ENCODE peak calls at places on chromosome 14, in eight cellular contexts. W is heart right ventricle; N is HS-27A; V is cerebellar cortex; R is endothelial cell; O is stimulated activated CD4-positive, alpha-beta T cell treated with anti-CD3 and anti-CD28 coated beads, TNF-alpha, amount 100 ng/mL, for 1 hour; E is Caki2; I is LoVo. S is an unnamed sample.

GRCh38 chr14:69619007-69619406 is 7.6 kb downstream of the SUSD6 start:
- DNase-seq in W (no peak), N (no peak), V (no peak), R (no peak), O (no peak), E (no peak), I (no peak), S (no peak)

GRCh38 chr14:106586098-106586704 is 1059.8 kb downstream of the TMEM121 start:
- DNase-seq in W (no peak), N (no peak), V (peak), R (no peak), O (peak), E (no peak), I (peak), S (no peak)

GRCh38 chr14:61139006-61139599 is 142.0 kb downstream of the TMEM30B start:
- DNase-seq in W (no peak), N (no peak), V (no peak), R (no peak), O (no peak), E (no peak), I (no peak), S (no peak)

GRCh38 chr14:69049675-69050074 is 70.6 kb upstream of the ACTN1 start:
- DNase-seq in W (no peak), N (no peak), V (no peak), R (no peak), O (no peak), E (no peak), I (no peak), S (no peak)

GRCh38 chr14:67881225-67881624 is 61.6 kb downstream of the RAD51B start:
- DNase-seq in W (no peak), N (no peak), V (no peak), R (no peak), O (no peak), E (no peak), I (no peak), S (no peak)

GRCh38 chr14:44895716-44896115 is 66.0 kb downstream of the KLHL28 start:
- DNase-seq in W (no peak), N (peak), V (no peak), R (no peak), O (no peak), E (no peak), I (no peak), S (no peak)

GRCh38 chr14:103019236-103019635 is 38.1 kb downstream of the CDC42BPB start:
- DNase-seq in W (no peak), N (no peak), V (no peak), R (no peak), O (no peak), E (no peak), I (no peak), S (no peak)

GRCh38 chr14:94598816-94599655 is 13.2 kb upstream of the SERPINA3 start:
- DNase-seq in W (peak), N (no peak), V (peak), R (no peak), O (no peak), E (peak), I (peak), S (peak)

GRCh38 chr14:53883739-53884138 is 72.9 kb downstream of the BMP4 start:
- DNase-seq in W (no peak), N (no peak), V (no peak), R (no peak), O (no peak), E (no peak), I (no peak), S (no peak)

GRCh38 chr14:51850651-51851050 is 9.8 kb upstream of the GNG2 start:
- DNase-seq in W (no peak), N (no peak), V (no peak), R (no peak), O (no peak), E (no peak), I (no peak), S (no peak)

S was measured in pons.